ENCODE peak calls at places on chromosomes 13 and 19, in four cellular contexts. Z is activated CD4-positive, CD25-positive, alpha-beta regulatory T cell treated with anti-CD3 and anti-CD28 coated beads, Interleukin-2, amount 50 U/mL, for 16 hours; L is HAP-1; M is kidney epithelial cell. J is an unnamed sample.
A peak's percentile ranks its signal among the peaks of the same experiment; 100 is the strongest.

GRCh38 chr13:21060063-21060826 is 1.1 kb downstream of the LATS2 start:
- DNase-seq in Z (no peak), L (peak; percentile 19), M (no peak), J (no peak)

GRCh38 chr19:32876919-32877285 is 7.3 kb upstream of the SLC7A9 start:
- DNase-seq in Z (no peak), L (no peak), M (no peak), J (no peak)

GRCh38 chr19:16345457-16345856 is 20.8 kb downstream of the KLF2 start:
- DNase-seq in Z (no peak), L (no peak), M (no peak), J (no peak)

GRCh38 chr13:110537116-110537515 is 24.4 kb downstream of the RAB20 start:
- DNase-seq in Z (no peak), L (no peak), M (no peak), J (no peak)

GRCh38 chr13:91401916-91402315 is 3.5 kb downstream of the GPC5 start:
- DNase-seq in Z (no peak), L (no peak), M (no peak), J (peak; percentile 7)

GRCh38 chr13:36130542-36131214 is 504 bp downstream of the DCLK1 start:
- DNase-seq in Z (no peak), L (peak; percentile 50), M (no peak), J (no peak)

GRCh38 chr13:33582121-33582520 is 235.8 kb upstream of the RFC3 start:
- DNase-seq in Z (no peak), L (no peak), M (no peak), J (no peak)

GRCh38 chr19:1766800-1767352 is 13.6 kb downstream of the ONECUT3 start:
- DNase-seq in Z (no peak), L (no peak), M (no peak), J (no peak)

GRCh38 chr19:17807731-17808316 is 12.9 kb downstream of the B3GNT3 start:
- DNase-seq in Z (no peak), L (no peak), M (no peak), J (no peak)

GRCh38 chr19:11418518-11419506 is at the start of gene RGL3:
- DNase-seq in Z (no peak), L (no peak), M (no peak), J (peak; percentile 52)

GRCh38 chr13:113861433-113862030 is 2.3 kb downstream of the GAS6 start:
- DNase-seq in Z (no peak), L (no peak), M (no peak), J (no peak)

J was measured in naive B cell.